ENCODE peak calls at places on chromosomes 13 and 19, in ten cellular contexts. One of them, this sample, is unnamed.
A peak's percentile ranks its signal among the peaks of the same experiment; 100 is the strongest.

GRCh38 chr19:46697142-46697960 is 19.6 kb downstream of the PRKD2 start:
- DNase-seq in stimulated activated CD8-positive, alpha-beta memory T cell treated with anti-CD3 and anti-CD28 coated beads, Interleukin-12 subunit alpha, Interleukin-12 subunit beta, amount 100 ng/mL, for 1 hour: no peak
- DNase-seq in GM12865: no peak
- DNase-seq in mesendoderm: peak; percentile 98
- DNase-seq in fibroblast of mammary gland: peak; percentile 72
- DNase-seq in GM10248: peak; percentile 35
- DNase-seq in activated CD4-positive, CD25-positive, alpha-beta regulatory T cell treated with anti-CD3 and anti-CD28 coated beads, Interleukin-2, amount 50 U/mL, for 16 hours: no peak
- DNase-seq in activated T-helper 1 cell treated with Interleukin-2 at 50 U/mL for 16 hours: no peak
- DNase-seq in CD4-positive, CD25-positive, alpha-beta regulatory T cell: no peak
- DNase-seq in stimulated activated CD4-positive, alpha-beta T cell treated with anti-CD3 and anti-CD28 coated beads, Interleukin-2, amount 100 ng/mL, for 48 hours: peak; percentile 7
- DNase-seq in this sample: peak; percentile 98

GRCh38 chr19:8445488-8446001 is 770 bp downstream of the HNRNPM start:
- DNase-seq in stimulated activated CD8-positive, alpha-beta memory T cell treated with anti-CD3 and anti-CD28 coated beads, Interleukin-12 subunit alpha, Interleukin-12 subunit beta, amount 100 ng/mL, for 1 hour: peak; percentile 2
- DNase-seq in GM10248: peak; percentile 47
- DNase-seq in activated T-helper 1 cell treated with Interleukin-2 at 50 U/mL for 16 hours: peak; percentile 17
- DNase-seq in stimulated activated CD4-positive, alpha-beta T cell treated with anti-CD3 and anti-CD28 coated beads, Interleukin-2, amount 100 ng/mL, for 48 hours: peak; percentile 42
- DNase-seq in activated CD4-positive, CD25-positive, alpha-beta regulatory T cell treated with anti-CD3 and anti-CD28 coated beads, Interleukin-2, amount 50 U/mL, for 16 hours: peak; percentile 5
- DNase-seq in mesendoderm: peak; percentile 54
- DNase-seq in GM12865: peak; percentile 56
- DNase-seq in fibroblast of mammary gland: no peak
- DNase-seq in CD4-positive, CD25-positive, alpha-beta regulatory T cell: peak; percentile 47
- DNase-seq in this sample: no peak

GRCh38 chr19:31955061-31955460 is 390.3 kb upstream of the ZNF507 start:
- DNase-seq in CD4-positive, CD25-positive, alpha-beta regulatory T cell: no peak
- DNase-seq in mesendoderm: peak; percentile 5
- DNase-seq in stimulated activated CD8-positive, alpha-beta memory T cell treated with anti-CD3 and anti-CD28 coated beads, Interleukin-12 subunit alpha, Interleukin-12 subunit beta, amount 100 ng/mL, for 1 hour: no peak
- DNase-seq in GM10248: no peak
- DNase-seq in GM12865: no peak
- DNase-seq in fibroblast of mammary gland: no peak
- DNase-seq in activated CD4-positive, CD25-positive, alpha-beta regulatory T cell treated with anti-CD3 and anti-CD28 coated beads, Interleukin-2, amount 50 U/mL, for 16 hours: no peak
- DNase-seq in activated T-helper 1 cell treated with Interleukin-2 at 50 U/mL for 16 hours: no peak
- DNase-seq in stimulated activated CD4-positive, alpha-beta T cell treated with anti-CD3 and anti-CD28 coated beads, Interleukin-2, amount 100 ng/mL, for 48 hours: no peak
- DNase-seq in this sample: no peak

GRCh38 chr19:40609561-40610395 is 8.6 kb downstream of the LTBP4 start:
- DNase-seq in mesendoderm: peak; percentile 95
- DNase-seq in GM12865: peak; percentile 94
- DNase-seq in fibroblast of mammary gland: peak; percentile 84
- DNase-seq in stimulated activated CD8-positive, alpha-beta memory T cell treated with anti-CD3 and anti-CD28 coated beads, Interleukin-12 subunit alpha, Interleukin-12 subunit beta, amount 100 ng/mL, for 1 hour: peak; percentile 73
- DNase-seq in CD4-positive, CD25-positive, alpha-beta regulatory T cell: peak; percentile 80
- DNase-seq in stimulated activated CD4-positive, alpha-beta T cell treated with anti-CD3 and anti-CD28 coated beads, Interleukin-2, amount 100 ng/mL, for 48 hours: peak; percentile 96
- DNase-seq in GM10248: peak; percentile 91
- DNase-seq in activated CD4-positive, CD25-positive, alpha-beta regulatory T cell treated with anti-CD3 and anti-CD28 coated beads, Interleukin-2, amount 50 U/mL, for 16 hours: peak; percentile 71
- DNase-seq in activated T-helper 1 cell treated with Interleukin-2 at 50 U/mL for 16 hours: peak; percentile 75
- DNase-seq in this sample: peak; percentile 86

GRCh38 chr19:47391510-47392223 is 27.7 kb downstream of the MEIS3 start:
- DNase-seq in stimulated activated CD4-positive, alpha-beta T cell treated with anti-CD3 and anti-CD28 coated beads, Interleukin-2, amount 100 ng/mL, for 48 hours: peak; percentile 88
- DNase-seq in mesendoderm: peak; percentile 99
- DNase-seq in activated T-helper 1 cell treated with Interleukin-2 at 50 U/mL for 16 hours: peak; percentile 59
- DNase-seq in activated CD4-positive, CD25-positive, alpha-beta regulatory T cell treated with anti-CD3 and anti-CD28 coated beads, Interleukin-2, amount 50 U/mL, for 16 hours: peak; percentile 51
- DNase-seq in stimulated activated CD8-positive, alpha-beta memory T cell treated with anti-CD3 and anti-CD28 coated beads, Interleukin-12 subunit alpha, Interleukin-12 subunit beta, amount 100 ng/mL, for 1 hour: peak; percentile 71
- DNase-seq in GM10248: peak; percentile 83
- DNase-seq in CD4-positive, CD25-positive, alpha-beta regulatory T cell: peak; percentile 67
- DNase-seq in GM12865: peak; percentile 80
- DNase-seq in fibroblast of mammary gland: peak; percentile 72
- DNase-seq in this sample: peak; percentile 93

GRCh38 chr19:40831502-40832430 is 18.5 kb downstream of the CYP2A6 start:
- DNase-seq in stimulated activated CD4-positive, alpha-beta T cell treated with anti-CD3 and anti-CD28 coated beads, Interleukin-2, amount 100 ng/mL, for 48 hours: no peak
- DNase-seq in CD4-positive, CD25-positive, alpha-beta regulatory T cell: no peak
- DNase-seq in stimulated activated CD8-positive, alpha-beta memory T cell treated with anti-CD3 and anti-CD28 coated beads, Interleukin-12 subunit alpha, Interleukin-12 subunit beta, amount 100 ng/mL, for 1 hour: no peak
- DNase-seq in mesendoderm: no peak
- DNase-seq in activated CD4-positive, CD25-positive, alpha-beta regulatory T cell treated with anti-CD3 and anti-CD28 coated beads, Interleukin-2, amount 50 U/mL, for 16 hours: no peak
- DNase-seq in GM10248: no peak
- DNase-seq in fibroblast of mammary gland: peak; percentile 99
- DNase-seq in activated T-helper 1 cell treated with Interleukin-2 at 50 U/mL for 16 hours: no peak
- DNase-seq in GM12865: no peak
- DNase-seq in this sample: peak; percentile 33

GRCh38 chr13:66200555-66200954 is 1029.6 kb downstream of the PCDH9 start:
- DNase-seq in GM12865: no peak
- DNase-seq in CD4-positive, CD25-positive, alpha-beta regulatory T cell: no peak
- DNase-seq in stimulated activated CD4-positive, alpha-beta T cell treated with anti-CD3 and anti-CD28 coated beads, Interleukin-2, amount 100 ng/mL, for 48 hours: no peak
- DNase-seq in mesendoderm: no peak
- DNase-seq in activated CD4-positive, CD25-positive, alpha-beta regulatory T cell treated with anti-CD3 and anti-CD28 coated beads, Interleukin-2, amount 50 U/mL, for 16 hours: no peak
- DNase-seq in GM10248: no peak
- DNase-seq in fibroblast of mammary gland: peak; percentile 10
- DNase-seq in stimulated activated CD8-positive, alpha-beta memory T cell treated with anti-CD3 and anti-CD28 coated beads, Interleukin-12 subunit alpha, Interleukin-12 subunit beta, amount 100 ng/mL, for 1 hour: no peak
- DNase-seq in activated T-helper 1 cell treated with Interleukin-2 at 50 U/mL for 16 hours: no peak
- DNase-seq in this sample: no peak

GRCh38 chr13:79530270-79530669 is 49.3 kb downstream of the NDFIP2 start:
- DNase-seq in fibroblast of mammary gland: no peak
- DNase-seq in activated T-helper 1 cell treated with Interleukin-2 at 50 U/mL for 16 hours: no peak
- DNase-seq in stimulated activated CD4-positive, alpha-beta T cell treated with anti-CD3 and anti-CD28 coated beads, Interleukin-2, amount 100 ng/mL, for 48 hours: no peak
- DNase-seq in stimulated activated CD8-positive, alpha-beta memory T cell treated with anti-CD3 and anti-CD28 coated beads, Interleukin-12 subunit alpha, Interleukin-12 subunit beta, amount 100 ng/mL, for 1 hour: no peak
- DNase-seq in GM10248: no peak
- DNase-seq in CD4-positive, CD25-positive, alpha-beta regulatory T cell: no peak
- DNase-seq in GM12865: no peak
- DNase-seq in mesendoderm: no peak
- DNase-seq in activated CD4-positive, CD25-positive, alpha-beta regulatory T cell treated with anti-CD3 and anti-CD28 coated beads, Interleukin-2, amount 50 U/mL, for 16 hours: no peak
- DNase-seq in this sample: no peak

GRCh38 chr19:11556634-11557420 is 2.2 kb downstream of the ELOF1 start:
- DNase-seq in activated CD4-positive, CD25-positive, alpha-beta regulatory T cell treated with anti-CD3 and anti-CD28 coated beads, Interleukin-2, amount 50 U/mL, for 16 hours: no peak
- DNase-seq in GM12865: no peak
- DNase-seq in fibroblast of mammary gland: no peak
- DNase-seq in CD4-positive, CD25-positive, alpha-beta regulatory T cell: no peak
- DNase-seq in activated T-helper 1 cell treated with Interleukin-2 at 50 U/mL for 16 hours: no peak
- DNase-seq in mesendoderm: no peak
- DNase-seq in stimulated activated CD8-positive, alpha-beta memory T cell treated with anti-CD3 and anti-CD28 coated beads, Interleukin-12 subunit alpha, Interleukin-12 subunit beta, amount 100 ng/mL, for 1 hour: no peak
- DNase-seq in stimulated activated CD4-positive, alpha-beta T cell treated with anti-CD3 and anti-CD28 coated beads, Interleukin-2, amount 100 ng/mL, for 48 hours: no peak
- DNase-seq in GM10248: no peak
- DNase-seq in this sample: no peak

GRCh38 chr13:59304596-59304995 is 859.1 kb downstream of the DIAPH3 start:
- DNase-seq in GM10248: no peak
- DNase-seq in stimulated activated CD8-positive, alpha-beta memory T cell treated with anti-CD3 and anti-CD28 coated beads, Interleukin-12 subunit alpha, Interleukin-12 subunit beta, amount 100 ng/mL, for 1 hour: no peak
- DNase-seq in fibroblast of mammary gland: no peak
- DNase-seq in activated CD4-positive, CD25-positive, alpha-beta regulatory T cell treated with anti-CD3 and anti-CD28 coated beads, Interleukin-2, amount 50 U/mL, for 16 hours: no peak
- DNase-seq in CD4-positive, CD25-positive, alpha-beta regulatory T cell: no peak
- DNase-seq in activated T-helper 1 cell treated with Interleukin-2 at 50 U/mL for 16 hours: no peak
- DNase-seq in GM12865: no peak
- DNase-seq in stimulated activated CD4-positive, alpha-beta T cell treated with anti-CD3 and anti-CD28 coated beads, Interleukin-2, amount 100 ng/mL, for 48 hours: no peak
- DNase-seq in mesendoderm: no peak
- DNase-seq in this sample: no peak

GRCh38 chr19:7870571-7871279 is 3.5 kb downstream of the PRR36 start:
- DNase-seq in fibroblast of mammary gland: peak; percentile 47
- DNase-seq in stimulated activated CD8-positive, alpha-beta memory T cell treated with anti-CD3 and anti-CD28 coated beads, Interleukin-12 subunit alpha, Interleukin-12 subunit beta, amount 100 ng/mL, for 1 hour: no peak
- DNase-seq in mesendoderm: peak; percentile 81
- DNase-seq in stimulated activated CD4-positive, alpha-beta T cell treated with anti-CD3 and anti-CD28 coated beads, Interleukin-2, amount 100 ng/mL, for 48 hours: peak; percentile 52
- DNase-seq in activated T-helper 1 cell treated with Interleukin-2 at 50 U/mL for 16 hours: no peak
- DNase-seq in GM12865: peak; percentile 88
- DNase-seq in activated CD4-positive, CD25-positive, alpha-beta regulatory T cell treated with anti-CD3 and anti-CD28 coated beads, Interleukin-2, amount 50 U/mL, for 16 hours: no peak
- DNase-seq in GM10248: peak; percentile 69
- DNase-seq in CD4-positive, CD25-positive, alpha-beta regulatory T cell: peak; percentile 50
- DNase-seq in this sample: peak; percentile 93

GRCh38 chr13:99658266-99658991 is 157.2 kb downstream of the TM9SF2 start:
- DNase-seq in mesendoderm: peak; percentile 87
- DNase-seq in stimulated activated CD4-positive, alpha-beta T cell treated with anti-CD3 and anti-CD28 coated beads, Interleukin-2, amount 100 ng/mL, for 48 hours: peak; percentile 23
- DNase-seq in fibroblast of mammary gland: peak; percentile 69
- DNase-seq in GM10248: no peak
- DNase-seq in stimulated activated CD8-positive, alpha-beta memory T cell treated with anti-CD3 and anti-CD28 coated beads, Interleukin-12 subunit alpha, Interleukin-12 subunit beta, amount 100 ng/mL, for 1 hour: peak; percentile 15
- DNase-seq in activated T-helper 1 cell treated with Interleukin-2 at 50 U/mL for 16 hours: peak; percentile 34
- DNase-seq in CD4-positive, CD25-positive, alpha-beta regulatory T cell: peak; percentile 35
- DNase-seq in activated CD4-positive, CD25-positive, alpha-beta regulatory T cell treated with anti-CD3 and anti-CD28 coated beads, Interleukin-2, amount 50 U/mL, for 16 hours: peak; percentile 31
- DNase-seq in GM12865: peak; percentile 61
- DNase-seq in this sample: peak; percentile 68

GRCh38 chr13:75415720-75416119 is 66.2 kb downstream of the TBC1D4 start:
- DNase-seq in activated T-helper 1 cell treated with Interleukin-2 at 50 U/mL for 16 hours: no peak
- DNase-seq in GM12865: no peak
- DNase-seq in mesendoderm: no peak
- DNase-seq in fibroblast of mammary gland: peak; percentile 95
- DNase-seq in CD4-positive, CD25-positive, alpha-beta regulatory T cell: no peak
- DNase-seq in GM10248: no peak
- DNase-seq in stimulated activated CD4-positive, alpha-beta T cell treated with anti-CD3 and anti-CD28 coated beads, Interleukin-2, amount 100 ng/mL, for 48 hours: no peak
- DNase-seq in stimulated activated CD8-positive, alpha-beta memory T cell treated with anti-CD3 and anti-CD28 coated beads, Interleukin-12 subunit alpha, Interleukin-12 subunit beta, amount 100 ng/mL, for 1 hour: no peak
- DNase-seq in activated CD4-positive, CD25-positive, alpha-beta regulatory T cell treated with anti-CD3 and anti-CD28 coated beads, Interleukin-2, amount 50 U/mL, for 16 hours: no peak
- DNase-seq in this sample: no peak

GRCh38 chr13:48586591-48587103 is 53.8 kb upstream of the RCBTB2 start:
- DNase-seq in fibroblast of mammary gland: peak; percentile 32
- DNase-seq in activated T-helper 1 cell treated with Interleukin-2 at 50 U/mL for 16 hours: no peak
- DNase-seq in stimulated activated CD8-positive, alpha-beta memory T cell treated with anti-CD3 and anti-CD28 coated beads, Interleukin-12 subunit alpha, Interleukin-12 subunit beta, amount 100 ng/mL, for 1 hour: no peak
- DNase-seq in GM10248: no peak
- DNase-seq in mesendoderm: peak; percentile 83
- DNase-seq in CD4-positive, CD25-positive, alpha-beta regulatory T cell: no peak
- DNase-seq in GM12865: peak; percentile 41
- DNase-seq in activated CD4-positive, CD25-positive, alpha-beta regulatory T cell treated with anti-CD3 and anti-CD28 coated beads, Interleukin-2, amount 50 U/mL, for 16 hours: no peak
- DNase-seq in stimulated activated CD4-positive, alpha-beta T cell treated with anti-CD3 and anti-CD28 coated beads, Interleukin-2, amount 100 ng/mL, for 48 hours: no peak
- DNase-seq in this sample: no peak

GRCh38 chr13:47039106-47039505 is 142.3 kb upstream of the HTR2A start:
- DNase-seq in CD4-positive, CD25-positive, alpha-beta regulatory T cell: no peak
- DNase-seq in stimulated activated CD8-positive, alpha-beta memory T cell treated with anti-CD3 and anti-CD28 coated beads, Interleukin-12 subunit alpha, Interleukin-12 subunit beta, amount 100 ng/mL, for 1 hour: no peak
- DNase-seq in activated CD4-positive, CD25-positive, alpha-beta regulatory T cell treated with anti-CD3 and anti-CD28 coated beads, Interleukin-2, amount 50 U/mL, for 16 hours: no peak
- DNase-seq in GM12865: no peak
- DNase-seq in mesendoderm: no peak
- DNase-seq in GM10248: no peak
- DNase-seq in stimulated activated CD4-positive, alpha-beta T cell treated with anti-CD3 and anti-CD28 coated beads, Interleukin-2, amount 100 ng/mL, for 48 hours: no peak
- DNase-seq in fibroblast of mammary gland: peak; percentile 93
- DNase-seq in activated T-helper 1 cell treated with Interleukin-2 at 50 U/mL for 16 hours: no peak
- DNase-seq in this sample: no peak

GRCh38 chr19:47161876-47162489 is 31.3 kb downstream of the SAE1 start:
- DNase-seq in stimulated activated CD4-positive, alpha-beta T cell treated with anti-CD3 and anti-CD28 coated beads, Interleukin-2, amount 100 ng/mL, for 48 hours: no peak
- DNase-seq in fibroblast of mammary gland: no peak
- DNase-seq in activated T-helper 1 cell treated with Interleukin-2 at 50 U/mL for 16 hours: no peak
- DNase-seq in CD4-positive, CD25-positive, alpha-beta regulatory T cell: no peak
- DNase-seq in mesendoderm: no peak
- DNase-seq in GM10248: no peak
- DNase-seq in activated CD4-positive, CD25-positive, alpha-beta regulatory T cell treated with anti-CD3 and anti-CD28 coated beads, Interleukin-2, amount 50 U/mL, for 16 hours: no peak
- DNase-seq in stimulated activated CD8-positive, alpha-beta memory T cell treated with anti-CD3 and anti-CD28 coated beads, Interleukin-12 subunit alpha, Interleukin-12 subunit beta, amount 100 ng/mL, for 1 hour: no peak
- DNase-seq in GM12865: no peak
- DNase-seq in this sample: no peak

GRCh38 chr19:35673121-35673804 is 6.9 kb downstream of the UPK1A start:
- DNase-seq in activated CD4-positive, CD25-positive, alpha-beta regulatory T cell treated with anti-CD3 and anti-CD28 coated beads, Interleukin-2, amount 50 U/mL, for 16 hours: no peak
- DNase-seq in CD4-positive, CD25-positive, alpha-beta regulatory T cell: no peak
- DNase-seq in fibroblast of mammary gland: peak; percentile 71
- DNase-seq in GM12865: peak; percentile 51
- DNase-seq in activated T-helper 1 cell treated with Interleukin-2 at 50 U/mL for 16 hours: peak; percentile 15
- DNase-seq in GM10248: peak; percentile 77
- DNase-seq in stimulated activated CD8-positive, alpha-beta memory T cell treated with anti-CD3 and anti-CD28 coated beads, Interleukin-12 subunit alpha, Interleukin-12 subunit beta, amount 100 ng/mL, for 1 hour: peak; percentile 6
- DNase-seq in mesendoderm: peak; percentile 65
- DNase-seq in stimulated activated CD4-positive, alpha-beta T cell treated with anti-CD3 and anti-CD28 coated beads, Interleukin-2, amount 100 ng/mL, for 48 hours: peak; percentile 43
- DNase-seq in this sample: peak; percentile 79

GRCh38 chr19:10634881-10635463 is 9.6 kb downstream of the SLC44A2 start:
- DNase-seq in CD4-positive, CD25-positive, alpha-beta regulatory T cell: no peak
- DNase-seq in GM12865: no peak
- DNase-seq in activated CD4-positive, CD25-positive, alpha-beta regulatory T cell treated with anti-CD3 and anti-CD28 coated beads, Interleukin-2, amount 50 U/mL, for 16 hours: no peak
- DNase-seq in stimulated activated CD4-positive, alpha-beta T cell treated with anti-CD3 and anti-CD28 coated beads, Interleukin-2, amount 100 ng/mL, for 48 hours: no peak
- DNase-seq in GM10248: no peak
- DNase-seq in fibroblast of mammary gland: no peak
- DNase-seq in mesendoderm: no peak
- DNase-seq in activated T-helper 1 cell treated with Interleukin-2 at 50 U/mL for 16 hours: no peak
- DNase-seq in stimulated activated CD8-positive, alpha-beta memory T cell treated with anti-CD3 and anti-CD28 coated beads, Interleukin-12 subunit alpha, Interleukin-12 subunit beta, amount 100 ng/mL, for 1 hour: no peak
- DNase-seq in this sample: no peak

GRCh38 chr19:7874080-7874856 is at the start of gene PRR36:
- DNase-seq in mesendoderm: peak; percentile 71
- DNase-seq in activated CD4-positive, CD25-positive, alpha-beta regulatory T cell treated with anti-CD3 and anti-CD28 coated beads, Interleukin-2, amount 50 U/mL, for 16 hours: no peak
- DNase-seq in stimulated activated CD4-positive, alpha-beta T cell treated with anti-CD3 and anti-CD28 coated beads, Interleukin-2, amount 100 ng/mL, for 48 hours: no peak
- DNase-seq in GM10248: no peak
- DNase-seq in activated T-helper 1 cell treated with Interleukin-2 at 50 U/mL for 16 hours: no peak
- DNase-seq in CD4-positive, CD25-positive, alpha-beta regulatory T cell: no peak
- DNase-seq in fibroblast of mammary gland: no peak
- DNase-seq in stimulated activated CD8-positive, alpha-beta memory T cell treated with anti-CD3 and anti-CD28 coated beads, Interleukin-12 subunit alpha, Interleukin-12 subunit beta, amount 100 ng/mL, for 1 hour: no peak
- DNase-seq in GM12865: no peak
- DNase-seq in this sample: peak; percentile 84

GRCh38 chr13:106028916-106029315 is 506.5 kb downstream of the EFNB2 start:
- DNase-seq in fibroblast of mammary gland: no peak
- DNase-seq in GM10248: no peak
- DNase-seq in CD4-positive, CD25-positive, alpha-beta regulatory T cell: no peak
- DNase-seq in stimulated activated CD4-positive, alpha-beta T cell treated with anti-CD3 and anti-CD28 coated beads, Interleukin-2, amount 100 ng/mL, for 48 hours: no peak
- DNase-seq in stimulated activated CD8-positive, alpha-beta memory T cell treated with anti-CD3 and anti-CD28 coated beads, Interleukin-12 subunit alpha, Interleukin-12 subunit beta, amount 100 ng/mL, for 1 hour: no peak
- DNase-seq in GM12865: no peak
- DNase-seq in mesendoderm: no peak
- DNase-seq in activated T-helper 1 cell treated with Interleukin-2 at 50 U/mL for 16 hours: no peak
- DNase-seq in activated CD4-positive, CD25-positive, alpha-beta regulatory T cell treated with anti-CD3 and anti-CD28 coated beads, Interleukin-2, amount 50 U/mL, for 16 hours: no peak
- DNase-seq in this sample: no peak

GRCh38 chr19:31015778-31016177 is 333.5 kb downstream of the TSHZ3 start:
- DNase-seq in activated T-helper 1 cell treated with Interleukin-2 at 50 U/mL for 16 hours: no peak
- DNase-seq in mesendoderm: peak; percentile 65
- DNase-seq in GM12865: no peak
- DNase-seq in fibroblast of mammary gland: no peak
- DNase-seq in stimulated activated CD8-positive, alpha-beta memory T cell treated with anti-CD3 and anti-CD28 coated beads, Interleukin-12 subunit alpha, Interleukin-12 subunit beta, amount 100 ng/mL, for 1 hour: no peak
- DNase-seq in activated CD4-positive, CD25-positive, alpha-beta regulatory T cell treated with anti-CD3 and anti-CD28 coated beads, Interleukin-2, amount 50 U/mL, for 16 hours: no peak
- DNase-seq in GM10248: no peak
- DNase-seq in CD4-positive, CD25-positive, alpha-beta regulatory T cell: no peak
- DNase-seq in stimulated activated CD4-positive, alpha-beta T cell treated with anti-CD3 and anti-CD28 coated beads, Interleukin-2, amount 100 ng/mL, for 48 hours: no peak
- DNase-seq in this sample: no peak

GRCh38 chr13:114136576-114136975 is 4.2 kb upstream of the RASA3 start:
- DNase-seq in fibroblast of mammary gland: no peak
- DNase-seq in activated CD4-positive, CD25-positive, alpha-beta regulatory T cell treated with anti-CD3 and anti-CD28 coated beads, Interleukin-2, amount 50 U/mL, for 16 hours: no peak
- DNase-seq in activated T-helper 1 cell treated with Interleukin-2 at 50 U/mL for 16 hours: no peak
- DNase-seq in mesendoderm: peak; percentile 42
- DNase-seq in stimulated activated CD4-positive, alpha-beta T cell treated with anti-CD3 and anti-CD28 coated beads, Interleukin-2, amount 100 ng/mL, for 48 hours: no peak
- DNase-seq in stimulated activated CD8-positive, alpha-beta memory T cell treated with anti-CD3 and anti-CD28 coated beads, Interleukin-12 subunit alpha, Interleukin-12 subunit beta, amount 100 ng/mL, for 1 hour: no peak
- DNase-seq in GM12865: no peak
- DNase-seq in GM10248: no peak
- DNase-seq in CD4-positive, CD25-positive, alpha-beta regulatory T cell: no peak
- DNase-seq in this sample: no peak

GRCh38 chr19:17205237-17206140 is 9.7 kb upstream of the USE1 start:
- DNase-seq in GM12865: peak; percentile 71
- DNase-seq in stimulated activated CD4-positive, alpha-beta T cell treated with anti-CD3 and anti-CD28 coated beads, Interleukin-2, amount 100 ng/mL, for 48 hours: peak; percentile 54
- DNase-seq in stimulated activated CD8-positive, alpha-beta memory T cell treated with anti-CD3 and anti-CD28 coated beads, Interleukin-12 subunit alpha, Interleukin-12 subunit beta, amount 100 ng/mL, for 1 hour: peak; percentile 40
- DNase-seq in GM10248: peak; percentile 60
- DNase-seq in fibroblast of mammary gland: peak; percentile 63
- DNase-seq in CD4-positive, CD25-positive, alpha-beta regulatory T cell: peak; percentile 30
- DNase-seq in activated T-helper 1 cell treated with Interleukin-2 at 50 U/mL for 16 hours: peak; percentile 49
- DNase-seq in mesendoderm: peak; percentile 81
- DNase-seq in activated CD4-positive, CD25-positive, alpha-beta regulatory T cell treated with anti-CD3 and anti-CD28 coated beads, Interleukin-2, amount 50 U/mL, for 16 hours: no peak
- DNase-seq in this sample: peak; percentile 87

GRCh38 chr13:102948006-102948405 is 102.2 kb downstream of the ERCC5 start:
- DNase-seq in stimulated activated CD4-positive, alpha-beta T cell treated with anti-CD3 and anti-CD28 coated beads, Interleukin-2, amount 100 ng/mL, for 48 hours: no peak
- DNase-seq in GM10248: no peak
- DNase-seq in GM12865: no peak
- DNase-seq in stimulated activated CD8-positive, alpha-beta memory T cell treated with anti-CD3 and anti-CD28 coated beads, Interleukin-12 subunit alpha, Interleukin-12 subunit beta, amount 100 ng/mL, for 1 hour: no peak
- DNase-seq in mesendoderm: no peak
- DNase-seq in activated CD4-positive, CD25-positive, alpha-beta regulatory T cell treated with anti-CD3 and anti-CD28 coated beads, Interleukin-2, amount 50 U/mL, for 16 hours: no peak
- DNase-seq in fibroblast of mammary gland: peak; percentile 24
- DNase-seq in CD4-positive, CD25-positive, alpha-beta regulatory T cell: no peak
- DNase-seq in activated T-helper 1 cell treated with Interleukin-2 at 50 U/mL for 16 hours: no peak
- DNase-seq in this sample: no peak

GRCh38 chr19:10471909-10472308 is 31.2 kb downstream of the KEAP1 start:
- DNase-seq in CD4-positive, CD25-positive, alpha-beta regulatory T cell: no peak
- DNase-seq in activated CD4-positive, CD25-positive, alpha-beta regulatory T cell treated with anti-CD3 and anti-CD28 coated beads, Interleukin-2, amount 50 U/mL, for 16 hours: no peak
- DNase-seq in activated T-helper 1 cell treated with Interleukin-2 at 50 U/mL for 16 hours: no peak
- DNase-seq in stimulated activated CD4-positive, alpha-beta T cell treated with anti-CD3 and anti-CD28 coated beads, Interleukin-2, amount 100 ng/mL, for 48 hours: no peak
- DNase-seq in fibroblast of mammary gland: peak; percentile 54
- DNase-seq in stimulated activated CD8-positive, alpha-beta memory T cell treated with anti-CD3 and anti-CD28 coated beads, Interleukin-12 subunit alpha, Interleukin-12 subunit beta, amount 100 ng/mL, for 1 hour: no peak
- DNase-seq in mesendoderm: no peak
- DNase-seq in GM12865: peak; percentile 51
- DNase-seq in GM10248: no peak
- DNase-seq in this sample: no peak

GRCh38 chr19:1747285-1748114 is 5.8 kb upstream of the ONECUT3 start:
- DNase-seq in activated CD4-positive, CD25-positive, alpha-beta regulatory T cell treated with anti-CD3 and anti-CD28 coated beads, Interleukin-2, amount 50 U/mL, for 16 hours: no peak
- DNase-seq in GM12865: peak; percentile 59
- DNase-seq in fibroblast of mammary gland: peak; percentile 77
- DNase-seq in GM10248: peak; percentile 70
- DNase-seq in mesendoderm: peak; percentile 81
- DNase-seq in activated T-helper 1 cell treated with Interleukin-2 at 50 U/mL for 16 hours: peak; percentile 26
- DNase-seq in stimulated activated CD4-positive, alpha-beta T cell treated with anti-CD3 and anti-CD28 coated beads, Interleukin-2, amount 100 ng/mL, for 48 hours: no peak
- DNase-seq in CD4-positive, CD25-positive, alpha-beta regulatory T cell: no peak
- DNase-seq in stimulated activated CD8-positive, alpha-beta memory T cell treated with anti-CD3 and anti-CD28 coated beads, Interleukin-12 subunit alpha, Interleukin-12 subunit beta, amount 100 ng/mL, for 1 hour: peak; percentile 8
- DNase-seq in this sample: no peak

GRCh38 chr19:2503521-2504109 is 27.7 kb downstream of the GADD45B start:
- DNase-seq in fibroblast of mammary gland: peak; percentile 85
- DNase-seq in CD4-positive, CD25-positive, alpha-beta regulatory T cell: peak; percentile 51
- DNase-seq in stimulated activated CD4-positive, alpha-beta T cell treated with anti-CD3 and anti-CD28 coated beads, Interleukin-2, amount 100 ng/mL, for 48 hours: peak; percentile 58
- DNase-seq in GM12865: no peak
- DNase-seq in GM10248: no peak
- DNase-seq in activated CD4-positive, CD25-positive, alpha-beta regulatory T cell treated with anti-CD3 and anti-CD28 coated beads, Interleukin-2, amount 50 U/mL, for 16 hours: peak; percentile 36
- DNase-seq in activated T-helper 1 cell treated with Interleukin-2 at 50 U/mL for 16 hours: peak; percentile 67
- DNase-seq in mesendoderm: peak; percentile 59
- DNase-seq in stimulated activated CD8-positive, alpha-beta memory T cell treated with anti-CD3 and anti-CD28 coated beads, Interleukin-12 subunit alpha, Interleukin-12 subunit beta, amount 100 ng/mL, for 1 hour: peak; percentile 64
- DNase-seq in this sample: no peak

GRCh38 chr13:28031220-28031903 is 42.9 kb upstream of the URAD start:
- DNase-seq in CD4-positive, CD25-positive, alpha-beta regulatory T cell: no peak
- DNase-seq in activated CD4-positive, CD25-positive, alpha-beta regulatory T cell treated with anti-CD3 and anti-CD28 coated beads, Interleukin-2, amount 50 U/mL, for 16 hours: no peak
- DNase-seq in GM12865: peak; percentile 64
- DNase-seq in GM10248: peak; percentile 65
- DNase-seq in stimulated activated CD8-positive, alpha-beta memory T cell treated with anti-CD3 and anti-CD28 coated beads, Interleukin-12 subunit alpha, Interleukin-12 subunit beta, amount 100 ng/mL, for 1 hour: no peak
- DNase-seq in activated T-helper 1 cell treated with Interleukin-2 at 50 U/mL for 16 hours: no peak
- DNase-seq in stimulated activated CD4-positive, alpha-beta T cell treated with anti-CD3 and anti-CD28 coated beads, Interleukin-2, amount 100 ng/mL, for 48 hours: no peak
- DNase-seq in fibroblast of mammary gland: no peak
- DNase-seq in mesendoderm: no peak
- DNase-seq in this sample: no peak

This sample was measured in ELF-1.